ENCODE peak calls at places on chromosomes 2 and 18, in four cellular contexts. One of them, this sample, is unnamed.

GRCh38 chr2:27746325-27746724 is 25.2 kb upstream of the MRPL33 start:
- DNase-seq in tibial artery: no peak
- DNase-seq in astrocyte: no peak
- DNase-seq in AG09309: no peak
- DNase-seq in this sample: no peak

GRCh38 chr2:29393676-29394075 is 278.5 kb downstream of the CLIP4 start:
- DNase-seq in tibial artery: no peak
- DNase-seq in astrocyte: no peak
- DNase-seq in AG09309: no peak
- DNase-seq in this sample: no peak

GRCh38 chr18:22971038-22971437 is 37.9 kb downstream of the RBBP8 start:
- DNase-seq in tibial artery: no peak
- DNase-seq in astrocyte: peak
- DNase-seq in AG09309: no peak
- DNase-seq in this sample: no peak

GRCh38 chr2:101717041-101717817 is 19.7 kb downstream of the MAP4K4 start:
- DNase-seq in tibial artery: no peak
- DNase-seq in astrocyte: no peak
- DNase-seq in AG09309: no peak
- DNase-seq in this sample: no peak

GRCh38 chr2:58448065-58448507 is 207.0 kb upstream of the FANCL start:
- DNase-seq in tibial artery: no peak
- DNase-seq in astrocyte: peak
- DNase-seq in AG09309: peak
- DNase-seq in this sample: no peak

GRCh38 chr2:239399404-239399999 is 1.3 kb downstream of the HDAC4 start:
- DNase-seq in tibial artery: no peak
- DNase-seq in astrocyte: no peak
- DNase-seq in AG09309: no peak
- DNase-seq in this sample: peak

GRCh38 chr2:10072656-10073480 is 7.3 kb downstream of the CYS1 start:
- DNase-seq in tibial artery: peak
- DNase-seq in astrocyte: peak
- DNase-seq in AG09309: peak
- DNase-seq in this sample: peak

GRCh38 chr18:34817636-34818035 is 107.5 kb downstream of the DTNA start:
- DNase-seq in tibial artery: no peak
- DNase-seq in astrocyte: no peak
- DNase-seq in AG09309: no peak
- DNase-seq in this sample: no peak

GRCh38 chr2:61016392-61017002 is 1.0 kb upstream of the PEX13 start:
- DNase-seq in tibial artery: no peak
- DNase-seq in astrocyte: no peak
- DNase-seq in AG09309: no peak
- DNase-seq in this sample: no peak

GRCh38 chr2:159010340-159010739 is 41.9 kb downstream of the TANC1 start:
- DNase-seq in tibial artery: no peak
- DNase-seq in astrocyte: peak
- DNase-seq in AG09309: no peak
- DNase-seq in this sample: no peak

DNA sequence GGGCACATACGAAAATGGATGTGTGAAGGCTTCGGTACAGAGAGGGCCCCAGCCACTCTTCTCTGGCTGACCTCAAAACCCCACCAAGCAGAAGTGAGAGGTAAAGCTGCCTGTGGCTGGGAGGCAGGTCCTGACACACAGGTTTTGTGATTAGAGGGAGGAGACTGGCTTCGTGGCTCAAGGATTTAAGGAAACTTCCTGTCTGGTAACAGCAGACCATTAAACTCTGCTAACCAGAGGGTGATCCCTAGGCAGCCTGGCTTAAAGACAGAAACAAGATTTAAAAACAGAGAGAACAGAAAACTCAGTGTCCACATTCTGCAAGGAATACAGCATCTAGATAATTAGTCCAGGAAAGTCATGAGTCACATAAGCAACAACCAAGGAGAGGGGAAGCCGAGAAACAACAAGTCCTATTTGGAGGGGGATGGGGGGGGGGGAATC is 101.9 kb downstream of the NFATC1 start:
- DNase-seq in tibial artery: peak
- DNase-seq in astrocyte: peak
- DNase-seq in AG09309: no peak
- DNase-seq in this sample: no peak
- H3K4me3 ChIP-seq in tibial artery: no peak
- H3K4me3 ChIP-seq in astrocyte: no peak
- H3K4me3 ChIP-seq in AG09309: no peak
- H3K4me3 ChIP-seq in this sample: no peak

GRCh38 chr2:138621139-138621538 is 119.6 kb downstream of the SPOPL start:
- DNase-seq in tibial artery: no peak
- DNase-seq in astrocyte: no peak
- DNase-seq in AG09309: no peak
- DNase-seq in this sample: no peak
- TF ChIP-seq CTCF in tibial artery: no peak
- TF ChIP-seq CTCF in astrocyte: no peak
- TF ChIP-seq CTCF in AG09309: no peak
- TF ChIP-seq CTCF in this sample: no peak

GRCh38 chr18:76565238-76566173 is 70.5 kb upstream of the ZNF516 start:
- DNase-seq in tibial artery: peak
- DNase-seq in astrocyte: peak
- DNase-seq in AG09309: peak
- DNase-seq in this sample: peak
- H3K4me3 ChIP-seq in tibial artery: peak
- H3K4me3 ChIP-seq in astrocyte: peak
- H3K4me3 ChIP-seq in AG09309: peak
- H3K4me3 ChIP-seq in this sample: peak

DNA sequence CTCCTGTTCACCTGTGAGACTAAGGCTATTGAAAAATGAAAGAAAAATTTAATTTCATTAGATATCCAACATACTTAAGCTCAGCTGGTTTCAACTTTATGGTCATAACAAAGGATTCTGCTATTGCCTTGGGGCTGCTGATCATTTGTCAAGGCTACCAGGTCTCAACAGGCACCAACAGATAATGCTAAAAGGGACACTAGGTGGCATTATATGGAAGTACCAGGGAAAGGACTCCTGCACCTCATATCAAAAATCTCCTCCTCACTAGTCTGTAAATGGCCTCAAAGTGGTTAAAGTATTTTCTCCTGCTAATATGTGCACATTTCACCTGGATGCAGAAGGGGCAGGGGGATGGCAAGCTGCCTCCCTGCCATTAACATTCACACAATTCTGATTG is 167.9 kb upstream of the REG3A start:
- DNase-seq in tibial artery: no peak
- DNase-seq in astrocyte: no peak
- DNase-seq in AG09309: no peak
- DNase-seq in this sample: no peak
- TF ChIP-seq CTCF in tibial artery: no peak
- TF ChIP-seq CTCF in astrocyte: no peak
- TF ChIP-seq CTCF in AG09309: no peak
- TF ChIP-seq CTCF in this sample: no peak

DNA sequence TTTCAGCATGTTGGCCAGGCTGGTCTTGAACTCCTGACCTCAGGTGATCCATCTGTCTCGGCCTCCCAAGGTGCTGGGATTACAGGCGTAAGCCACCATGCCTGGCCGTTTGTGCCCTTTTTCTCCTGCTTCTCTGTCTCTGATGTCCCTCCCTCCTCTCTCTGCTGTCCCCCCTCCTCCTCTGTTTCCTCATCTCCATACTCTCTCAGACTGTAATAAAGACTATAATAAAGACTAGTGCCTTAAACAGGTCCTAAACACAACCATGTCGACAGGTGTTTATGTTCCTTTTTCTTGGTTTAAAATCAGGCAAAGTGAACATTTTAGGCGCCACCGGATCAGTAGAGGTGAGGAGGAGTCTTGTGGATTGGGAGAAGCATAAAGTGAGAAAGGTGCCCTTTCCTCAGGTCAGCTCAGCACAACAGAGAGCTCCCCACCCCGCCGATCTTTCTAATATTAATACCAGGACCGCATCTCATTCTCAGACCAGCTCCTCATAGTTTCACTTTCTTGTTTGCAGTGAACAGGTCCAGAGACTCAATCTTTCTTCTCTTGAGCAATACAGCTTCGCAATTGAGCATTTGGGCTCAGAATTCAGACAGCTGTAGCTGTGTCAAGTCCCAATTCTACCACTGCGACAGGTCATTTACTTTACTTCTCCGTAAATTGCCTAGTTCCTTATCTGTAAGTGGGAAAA is 23.7 kb downstream of the TIMM21 start:
- DNase-seq in tibial artery: no peak
- DNase-seq in astrocyte: no peak
- DNase-seq in AG09309: no peak
- DNase-seq in this sample: no peak
- H3K4me3 ChIP-seq in tibial artery: no peak
- H3K4me3 ChIP-seq in astrocyte: no peak
- H3K4me3 ChIP-seq in AG09309: no peak
- H3K4me3 ChIP-seq in this sample: peak

DNA sequence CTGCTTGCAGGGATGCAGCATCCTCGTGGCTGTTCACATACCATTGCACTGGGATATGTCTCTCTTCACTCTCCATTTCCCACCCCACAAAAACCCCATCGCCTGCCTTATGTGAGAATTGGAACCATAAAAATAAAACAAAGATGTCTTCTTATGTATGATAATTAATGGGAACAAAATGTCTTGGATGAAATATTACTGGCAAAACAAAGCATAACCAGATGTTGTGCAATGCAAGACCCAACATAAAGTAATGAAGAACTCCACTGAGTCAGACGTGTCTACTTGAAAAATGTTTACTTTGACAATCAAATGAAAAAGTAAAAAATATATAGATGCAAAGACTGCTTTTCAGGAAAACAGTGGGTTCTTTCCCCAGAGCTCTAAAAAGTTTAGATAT is 611.3 kb upstream of the SYT4 start:
- DNase-seq in tibial artery: no peak
- DNase-seq in astrocyte: peak
- DNase-seq in AG09309: no peak
- DNase-seq in this sample: no peak
- TF ChIP-seq CTCF in tibial artery: no peak
- TF ChIP-seq CTCF in astrocyte: no peak
- TF ChIP-seq CTCF in AG09309: no peak
- TF ChIP-seq CTCF in this sample: no peak

GRCh38 chr2:127408004-127408806 is 10.0 kb upstream of the PROC start:
- DNase-seq in tibial artery: peak
- DNase-seq in astrocyte: peak
- DNase-seq in AG09309: peak
- DNase-seq in this sample: peak
- H3K4me3 ChIP-seq in tibial artery: peak
- H3K4me3 ChIP-seq in astrocyte: peak
- H3K4me3 ChIP-seq in AG09309: peak
- H3K4me3 ChIP-seq in this sample: peak

DNA sequence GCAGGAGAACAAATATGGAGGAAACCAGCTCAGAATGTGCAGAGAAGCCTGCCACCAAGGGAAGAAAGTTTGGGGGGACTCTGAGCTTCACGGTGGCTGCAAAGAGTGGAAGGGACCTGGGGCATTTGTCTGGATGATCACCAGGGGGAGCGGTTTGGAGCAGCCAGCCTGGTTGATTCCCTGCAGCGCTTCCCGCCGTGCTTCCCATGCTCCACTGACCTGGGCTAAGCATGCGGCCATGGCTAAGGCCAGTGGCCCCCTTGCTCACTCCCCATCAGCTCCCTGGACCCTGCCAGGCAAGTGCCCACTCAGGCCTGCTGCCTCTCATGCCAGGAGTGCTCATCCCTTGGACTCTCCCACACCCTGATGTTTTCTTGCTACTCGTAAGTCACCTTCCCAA is 27.0 kb downstream of the NTSR2 start:
- DNase-seq in tibial artery: no peak
- DNase-seq in astrocyte: no peak
- DNase-seq in AG09309: no peak
- DNase-seq in this sample: no peak
- TF ChIP-seq CTCF in tibial artery: no peak
- TF ChIP-seq CTCF in astrocyte: no peak
- TF ChIP-seq CTCF in AG09309: no peak
- TF ChIP-seq CTCF in this sample: no peak

DNA sequence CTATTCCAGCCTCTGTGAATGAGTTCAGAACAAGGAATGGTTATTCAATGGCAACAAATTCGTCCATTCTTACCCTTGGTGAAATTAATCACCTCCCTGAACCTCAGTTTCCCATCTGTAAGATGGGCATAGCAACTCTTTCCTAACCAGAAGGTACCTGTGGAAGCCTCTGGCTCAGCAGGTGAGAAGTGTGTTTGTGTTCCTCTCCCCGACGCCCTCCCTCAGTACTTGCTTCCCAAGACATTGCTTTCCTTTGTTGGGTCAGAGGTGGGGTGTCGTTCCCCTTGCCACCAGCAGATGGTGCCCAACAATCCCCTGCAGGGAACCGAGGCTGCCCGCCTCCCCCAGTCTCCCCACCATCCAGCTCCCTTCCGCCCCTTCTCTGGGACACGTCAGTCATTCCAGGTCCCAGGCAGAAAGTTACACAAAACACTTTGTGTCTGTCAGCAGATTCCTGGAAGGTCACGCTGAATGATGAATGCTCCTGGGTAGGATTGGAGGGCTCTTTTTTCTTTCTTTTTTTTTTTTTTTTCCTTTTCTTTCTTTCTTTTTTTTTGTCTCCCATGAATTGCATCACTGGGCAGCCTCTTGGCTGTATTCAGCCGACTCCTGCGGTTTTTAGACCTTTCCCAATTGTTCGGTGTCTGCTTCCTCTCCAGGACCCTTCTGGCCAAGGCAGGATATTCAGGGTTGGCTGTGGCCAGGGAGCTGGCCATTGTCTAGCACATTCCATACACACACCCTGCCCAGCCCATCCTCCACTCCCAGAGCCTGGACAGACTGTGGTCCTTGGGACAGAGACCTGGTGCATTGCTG is 117.3 kb downstream of the LPIN1 start:
- DNase-seq in tibial artery: peak
- DNase-seq in astrocyte: peak
- DNase-seq in AG09309: peak
- DNase-seq in this sample: peak
- H3K4me3 ChIP-seq in tibial artery: peak
- H3K4me3 ChIP-seq in astrocyte: peak
- H3K4me3 ChIP-seq in AG09309: no peak
- H3K4me3 ChIP-seq in this sample: no peak

DNA sequence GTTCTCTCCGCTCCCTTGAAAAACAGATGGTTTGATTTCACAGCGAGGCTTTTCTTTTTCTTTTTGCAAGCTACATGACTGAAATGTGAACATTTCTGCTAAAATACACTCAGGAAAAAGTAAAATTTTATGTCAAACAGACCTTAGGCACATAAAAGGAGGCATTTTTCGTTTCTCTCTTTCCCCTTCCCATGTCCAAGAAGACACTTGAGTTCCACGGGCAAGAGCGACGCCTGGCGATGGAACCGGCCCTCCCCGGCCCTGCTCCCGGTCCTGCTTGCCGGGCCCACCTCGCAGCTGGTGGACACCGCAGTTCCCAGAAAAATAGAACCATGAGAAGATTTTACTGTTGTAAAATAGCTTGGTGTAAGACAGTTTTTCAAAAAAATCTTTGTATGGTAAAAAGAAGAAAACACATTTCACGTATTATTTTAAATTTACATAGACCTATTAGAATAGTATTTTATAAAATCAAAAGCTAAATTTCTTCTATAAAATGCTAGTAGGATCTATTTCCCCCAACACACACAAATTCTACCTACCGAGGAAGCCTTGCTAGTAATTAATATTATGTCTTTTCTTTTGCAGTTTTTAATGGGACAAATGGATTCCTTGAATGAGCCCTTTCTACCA is 2.3 kb upstream of the ALKAL2 start:
- DNase-seq in tibial artery: peak
- DNase-seq in astrocyte: peak
- DNase-seq in AG09309: peak
- DNase-seq in this sample: peak
- TF ChIP-seq CTCF in tibial artery: peak
- TF ChIP-seq CTCF in astrocyte: peak
- TF ChIP-seq CTCF in AG09309: peak
- TF ChIP-seq CTCF in this sample: peak

This sample was measured in upper lobe of right lung.